ENCODE peak calls at places on chromosomes 6 and 20, in six cellular contexts. Z is AG09319; S is GOT3; Y is COR-L47; P is stimulated activated CD4-positive, alpha-beta T cell treated with anti-CD3 and anti-CD28 coated beads, Interleukin-2, amount 100 ng/mL, for 48 hours; M is germinal center. H is an unnamed sample.

GRCh38 chr6:1188199-1188598 is 123.7 kb upstream of the FOXQ1 start:
- DNase-seq in Z (no peak), S (no peak), Y (no peak), P (no peak), M (no peak), H (no peak)

GRCh38 chr20:1987826-1988225 is 6.0 kb downstream of the PDYN start:
- DNase-seq in Z (no peak), S (no peak), Y (no peak), P (no peak), M (no peak), H (no peak)

GRCh38 chr20:41149679-41150131 is 12.4 kb downstream of the PLCG1 start:
- DNase-seq in Z (no peak), S (no peak), Y (no peak), P (no peak), M (no peak), H (no peak)

GRCh38 chr20:6231551-6231950 is 108.7 kb upstream of the FERMT1 start:
- DNase-seq in Z (no peak), S (no peak), Y (no peak), P (no peak), M (no peak), H (no peak)

GRCh38 chr6:113854531-113855499 is 2.3 kb upstream of the MARCKS start:
- DNase-seq in Z (peak), S (no peak), Y (peak), P (no peak), M (peak), H (no peak)

GRCh38 chr6:34982424-34982852 is 93.4 kb downstream of the ANKS1A start:
- DNase-seq in Z (no peak), S (no peak), Y (peak), P (no peak), M (no peak), H (no peak)

GRCh38 chr20:63858393-63859165 is 2.7 kb upstream of the ABHD16B start:
- DNase-seq in Z (no peak), S (no peak), Y (peak), P (no peak), M (no peak), H (peak)

GRCh38 chr6:21949211-21949801 is 347.5 kb downstream of the PRL start:
- DNase-seq in Z (no peak), S (no peak), Y (no peak), P (no peak), M (no peak), H (no peak)

GRCh38 chr6:28985396-28986164 is 19.5 kb downstream of the ZNF311 start:
- DNase-seq in Z (peak), S (peak), Y (peak), P (no peak), M (no peak), H (peak)

GRCh38 chr6:130933712-130934200 is 106.5 kb downstream of the SMLR1 start:
- DNase-seq in Z (no peak), S (no peak), Y (no peak), P (no peak), M (no peak), H (no peak)

GRCh38 chr6:90458353-90459224 is 128.3 kb downstream of the MAP3K7 start:
- DNase-seq in Z (no peak), S (peak), Y (no peak), P (peak), M (peak), H (no peak)

GRCh38 chr20:34579936-34580587 is 21.5 kb downstream of the MAP1LC3A start:
- DNase-seq in Z (no peak), S (no peak), Y (no peak), P (no peak), M (peak), H (no peak)

GRCh38 chr20:62772994-62773858 is 23.0 kb upstream of the MRGBP start:
- DNase-seq in Z (peak), S (no peak), Y (no peak), P (no peak), M (no peak), H (no peak)

GRCh38 chr6:9614778-9615177 is 800.1 kb downstream of the TFAP2A start:
- DNase-seq in Z (no peak), S (no peak), Y (no peak), P (no peak), M (no peak), H (no peak)

GRCh38 chr6:167481527-167481926 is 156.6 kb downstream of the TTLL2 start:
- DNase-seq in Z (no peak), S (no peak), Y (no peak), P (no peak), M (no peak), H (no peak)

GRCh38 chr20:38272398-38272797 is 11.9 kb upstream of the KIAA1755 start:
- DNase-seq in Z (no peak), S (no peak), Y (no peak), P (no peak), M (no peak), H (no peak)

GRCh38 chr20:24891546-24892393 is 57.3 kb upstream of the CST7 start:
- DNase-seq in Z (no peak), S (no peak), Y (no peak), P (no peak), M (no peak), H (no peak)

GRCh38 chr20:59242714-59243626 is 57.4 kb upstream of the EDN3 start:
- DNase-seq in Z (no peak), S (no peak), Y (no peak), P (no peak), M (no peak), H (no peak)

GRCh38 chr6:154907293-154907692 is 87.8 kb upstream of the TIAM2 start:
- DNase-seq in Z (no peak), S (no peak), Y (no peak), P (no peak), M (no peak), H (no peak)

GRCh38 chr6:75202676-75203131 is 3.1 kb downstream of the COL12A1 start:
- DNase-seq in Z (no peak), S (no peak), Y (no peak), P (no peak), M (no peak), H (no peak)

GRCh38 chr20:9021699-9022098 is 47.2 kb upstream of the PLCB4 start:
- DNase-seq in Z (no peak), S (no peak), Y (no peak), P (no peak), M (no peak), H (no peak)

GRCh38 chr6:19999319-20000191 is 162.4 kb downstream of the ID4 start:
- DNase-seq in Z (no peak), S (no peak), Y (peak), P (no peak), M (no peak), H (no peak)

GRCh38 chr6:106510090-106510970 is 119.0 kb downstream of the RTN4IP1 start:
- DNase-seq in Z (no peak), S (no peak), Y (no peak), P (peak), M (peak), H (no peak)

GRCh38 chr20:15768370-15768741 is 804.9 kb downstream of the KIF16B start:
- DNase-seq in Z (no peak), S (no peak), Y (no peak), P (no peak), M (no peak), H (no peak)

GRCh38 chr20:16245879-16246278 is 327.4 kb downstream of the KIF16B start:
- DNase-seq in Z (no peak), S (no peak), Y (no peak), P (no peak), M (no peak), H (no peak)

GRCh38 chr20:4016349-4017050 is 1.1 kb upstream of the RNF24 start:
- DNase-seq in Z (no peak), S (no peak), Y (no peak), P (no peak), M (no peak), H (no peak)

GRCh38 chr20:31708839-31709534 is 13.7 kb downstream of the BCL2L1 start:
- DNase-seq in Z (no peak), S (no peak), Y (peak), P (no peak), M (no peak), H (no peak)

GRCh38 chr20:22977047-22977785 is 57.9 kb upstream of the SSTR4 start:
- DNase-seq in Z (no peak), S (no peak), Y (no peak), P (no peak), M (no peak), H (no peak)

GRCh38 chr20:4613718-4614620 is 107.7 kb upstream of the PRND start:
- DNase-seq in Z (no peak), S (no peak), Y (peak), P (peak), M (peak), H (no peak)

H was measured in brain pericyte.